ENCODE peak calls at places on chromosomes 13 and 19, in nine cellular contexts. C is activated CD4-positive, alpha-beta T cell treated with anti-CD3 and anti-CD28 coated beads for 48 hours; P is heart right ventricle; W is effector memory CD8-positive, alpha-beta T cell; A is fibroblast of the conjunctiva; F is MCF 10A; T is NCI-H1105 treated with DMSO at 0.1 percent for 48 hours; J is ELR; D is stimulated activated CD8-positive, alpha-beta memory T cell treated with anti-CD3 and anti-CD28 coated beads, Interleukin-2, amount 100 ng/mL, for 48 hours. Q is an unnamed sample.

GRCh38 chr19:33325920-33326319 is 23.6 kb upstream of the CEBPA start:
- DNase-seq in T (no peak), J (no peak), A (peak; percentile 42), D (no peak), P (no peak), W (no peak), F (peak; percentile 41), C (no peak), Q (no peak)

GRCh38 chr13:98847780-98848179 is 95.3 kb upstream of the SLC15A1 start:
- DNase-seq in A (no peak), W (no peak), J (no peak), D (no peak), P (no peak), T (no peak), F (no peak), C (no peak), Q (no peak)

GRCh38 chr19:6725513-6726231 is 5.2 kb upstream of the C3 start:
- DNase-seq in D (no peak), W (no peak), F (no peak), T (no peak), J (no peak), A (no peak), P (no peak), C (no peak), Q (no peak)

GRCh38 chr13:113489549-113490495 is 689 bp downstream of the DCUN1D2 start:
- DNase-seq in D (peak; percentile 16), C (peak; percentile 60), J (peak; percentile 64), A (no peak), P (peak; percentile 33), F (peak; percentile 24), T (peak; percentile 48), W (peak; percentile 31), Q (peak; percentile 58)

GRCh38 chr19:13799669-13800068 is 4.4 kb downstream of the ZSWIM4 start:
- DNase-seq in C (no peak), P (no peak), J (no peak), F (no peak), T (no peak), A (no peak), W (no peak), D (no peak), Q (no peak)

GRCh38 chr13:35927554-35927953 is 203.6 kb downstream of the DCLK1 start:
- DNase-seq in W (no peak), J (peak; percentile 86), F (peak; percentile 13), C (no peak), T (no peak), A (peak; percentile 13), D (no peak), P (peak; percentile 25), Q (no peak)

GRCh38 chr13:98576215-98576945 is 527 bp downstream of the STK24 start:
- DNase-seq in F (peak; percentile 61), D (no peak), J (peak; percentile 52), C (peak; percentile 58), W (peak; percentile 37), P (peak; percentile 60), T (no peak), A (no peak), Q (peak; percentile 66)

GRCh38 chr13:40384976-40385857 is 281.2 kb downstream of the FOXO1 start:
- DNase-seq in J (no peak), C (no peak), F (peak; percentile 68), D (no peak), W (no peak), A (no peak), P (no peak), T (no peak), Q (no peak)

GRCh38 chr13:30410705-30411125 is 11.6 kb upstream of the UBE2L5 start:
- DNase-seq in P (no peak), F (no peak), D (no peak), W (no peak), J (no peak), T (no peak), A (no peak), C (no peak), Q (no peak)

GRCh38 chr13:80336335-80336734 is 4.6 kb downstream of the SPRY2 start:
- DNase-seq in C (no peak), F (peak; percentile 48), P (no peak), D (no peak), J (peak; percentile 30), T (no peak), A (no peak), W (no peak), Q (no peak)

GRCh38 chr19:49057636-49058234 is at the start of gene CGB7:
- DNase-seq in T (peak; percentile 37), D (peak; percentile 39), J (peak; percentile 88), A (peak; percentile 16), F (peak; percentile 76), P (peak; percentile 76), C (peak; percentile 60), W (peak; percentile 19), Q (peak; percentile 79)

GRCh38 chr13:106033634-106034033 is 501.8 kb downstream of the EFNB2 start:
- DNase-seq in C (no peak), F (peak; percentile 57), P (no peak), W (no peak), T (no peak), D (no peak), A (peak; percentile 57), J (peak; percentile 30), Q (peak; percentile 19)

GRCh38 chr13:76820759-76821158 is 65.4 kb downstream of the KCTD12 start:
- DNase-seq in A (peak; percentile 57), J (peak; percentile 35), W (no peak), P (peak; percentile 78), T (no peak), C (no peak), D (no peak), F (no peak), Q (no peak)

GRCh38 chr13:110610955-110611595 is 4.3 kb upstream of the NAXD start:
- DNase-seq in T (no peak), D (no peak), F (no peak), J (no peak), P (no peak), C (peak; percentile 22), A (no peak), W (no peak), Q (no peak)

GRCh38 chr13:49627831-49628652 is at the start of gene ARL11:
- DNase-seq in W (peak; percentile 10), P (peak; percentile 43), T (no peak), D (peak; percentile 33), C (peak; percentile 73), A (no peak), F (no peak), J (no peak), Q (no peak)

GRCh38 chr19:30228726-30229523 is 143.3 kb upstream of the ZNF536 start:
- DNase-seq in F (no peak), T (peak; percentile 35), W (no peak), D (no peak), A (no peak), C (no peak), P (no peak), J (no peak), Q (no peak)

GRCh38 chr19:3115411-3115810 is 20.4 kb upstream of the GNA15 start:
- DNase-seq in T (no peak), W (no peak), D (no peak), J (no peak), A (no peak), P (no peak), C (no peak), F (no peak), Q (no peak)

GRCh38 chr19:38252385-38252784 is 3.8 kb downstream of the PPP1R14A start:
- DNase-seq in F (no peak), W (no peak), T (no peak), J (no peak), D (no peak), P (no peak), C (no peak), A (no peak), Q (no peak)

GRCh38 chr13:40235160-40235796 is 431.2 kb downstream of the FOXO1 start:
- DNase-seq in J (peak; percentile 26), D (no peak), W (no peak), P (no peak), A (peak; percentile 72), F (peak; percentile 87), C (peak; percentile 13), T (no peak), Q (no peak)

GRCh38 chr13:109389456-109389855 is 396.9 kb downstream of the IRS2 start:
- DNase-seq in T (no peak), P (no peak), J (peak; percentile 59), W (no peak), A (no peak), C (no peak), F (no peak), D (no peak), Q (no peak)

GRCh38 chr19:46783670-46784069 is 4.7 kb downstream of the SLC1A5 start:
- DNase-seq in F (peak; percentile 47), W (no peak), D (no peak), P (no peak), A (no peak), C (no peak), T (peak; percentile 81), J (no peak), Q (no peak)

GRCh38 chr19:49155830-49156346 is 692 bp upstream of the HRC start:
- DNase-seq in J (no peak), P (peak; percentile 74), W (no peak), D (no peak), F (no peak), T (no peak), A (no peak), C (no peak), Q (no peak)

GRCh38 chr19:17542042-17542441 is 13.4 kb upstream of the COLGALT1 start:
- DNase-seq in F (no peak), T (no peak), C (no peak), D (no peak), P (no peak), A (no peak), J (no peak), W (no peak), Q (no peak)

GRCh38 chr13:38350114-38350617 is 515 bp downstream of the UFM1 start:
- DNase-seq in D (peak; percentile 30), F (peak; percentile 60), W (peak; percentile 39), J (peak; percentile 64), T (peak; percentile 39), P (peak; percentile 52), A (peak; percentile 18), C (peak; percentile 68), Q (peak; percentile 82)

GRCh38 chr13:48446454-48446853 is 33.5 kb upstream of the LPAR6 start:
- DNase-seq in P (no peak), C (no peak), T (no peak), A (no peak), F (peak; percentile 70), J (peak; percentile 78), D (no peak), W (no peak), Q (no peak)

GRCh38 chr13:43489168-43489730 is 297.5 kb downstream of the ENOX1 start:
- DNase-seq in A (no peak), T (no peak), W (no peak), C (no peak), J (no peak), P (peak; percentile 15), D (no peak), F (no peak), Q (no peak)

GRCh38 chr13:112450118-112450517 is 74.0 kb downstream of the SPACA7 start:
- DNase-seq in A (no peak), C (no peak), P (no peak), J (no peak), W (no peak), D (no peak), T (no peak), F (no peak), Q (no peak)

GRCh38 chr19:4327877-4328242 is 10.8 kb downstream of the STAP2 start:
- DNase-seq in C (no peak), T (no peak), P (no peak), W (no peak), A (no peak), F (no peak), J (no peak), D (no peak), Q (no peak)

GRCh38 chr13:48892311-48892710 is 83.4 kb upstream of the FNDC3A start:
- DNase-seq in T (no peak), J (peak; percentile 97), W (no peak), A (peak; percentile 65), P (no peak), F (peak; percentile 89), C (no peak), D (no peak), Q (no peak)

GRCh38 chr13:111990362-111990761 is 76.6 kb upstream of the SOX1 start:
- DNase-seq in J (no peak), P (no peak), F (no peak), A (no peak), C (no peak), W (no peak), D (no peak), T (no peak), Q (no peak)

GRCh38 chr19:17184381-17184841 is 30.7 kb upstream of the USE1 start:
- DNase-seq in P (no peak), F (no peak), A (no peak), J (no peak), C (peak; percentile 42), W (peak; percentile 66), T (no peak), D (peak; percentile 20), Q (no peak)